ENCODE peak calls at places on chromosomes 3 and 15, in six cellular contexts. M is right lobe of liver, D is MM.1S, C is transverse colon, I is ovary, N is left ventricle myocardium inferior. B is an unnamed sample. For H3K4me1 and H3K9me3, the result is how much of the 10 kb centered on the place peaks cover.

GRCh38 chr15:41238100-41238499 is 7.0 kb downstream of the CHP1 start:
- DNase-seq in M (no peak), I (no peak), C (no peak), D (no peak), N (no peak), B (no peak)

GRCh38 chr3:108006901-108007331 is 83.9 kb downstream of the CD47 start:
- DNase-seq in I (no peak), M (no peak), D (no peak), C (no peak), N (no peak), B (no peak)

GRCh38 chr3:36124118-36124796 is 256.0 kb upstream of the STAC start:
- DNase-seq in C (no peak), I (no peak), M (peak), N (no peak), D (peak), B (no peak)

GRCh38 chr3:12891985-12892839 is 50.8 kb upstream of the RPL32 start:
- DNase-seq in C (peak), M (no peak), D (peak), I (peak), N (no peak), B (peak)

GRCh38 chr3:57949779-57950618 is 58.2 kb upstream of the FLNB start:
- DNase-seq in N (peak), D (no peak), I (no peak), C (no peak), M (no peak), B (no peak)

GRCh38 chr3:142577701-142578308 is 728 bp downstream of the ATR start:
- DNase-seq in M (no peak), N (no peak), C (no peak), D (no peak), I (no peak), B (no peak)

GRCh38 chr15:71136159-71137137 is 21.2 kb downstream of the THSD4 start:
- DNase-seq in C (no peak), I (no peak), D (no peak), N (no peak), M (no peak), B (no peak)

GRCh38 chr3:38916706-38917105 is 100.7 kb upstream of the SCN10A start:
- DNase-seq in I (no peak), M (no peak), N (no peak), C (no peak), D (no peak), B (no peak)

GRCh38 chr15:50123861-50124556 is 5.0 kb upstream of the ATP8B4 start:
- DNase-seq in N (no peak), I (no peak), C (no peak), M (no peak), D (no peak), B (no peak)

GRCh38 chr3:172061724-172062184 is 22.4 kb downstream of the FNDC3B start:
- DNase-seq in C (peak), M (no peak), N (no peak), D (peak), I (no peak), B (peak)

GRCh38 chr3:172065967-172066762 is 26.8 kb downstream of the FNDC3B start:
- DNase-seq in M (no peak), N (no peak), I (no peak), D (no peak), C (no peak), B (peak)

GRCh38 chr3:172065534-172065933 is 26.2 kb downstream of the FNDC3B start:
- DNase-seq in C (peak), I (no peak), D (no peak), N (no peak), M (no peak), B (no peak)

GRCh38 chr3:172066880-172067778 is 27.8 kb downstream of the FNDC3B start:
- DNase-seq in I (no peak), M (no peak), N (no peak), D (no peak), C (no peak), B (peak)

GRCh38 chr3:172063456-172064432 is 24.4 kb downstream of the FNDC3B start:
- DNase-seq in N (no peak), C (no peak), D (no peak), I (no peak), M (no peak), B (no peak)
- H3K4me1 ChIP-seq in N (half or more), C (half or more), D (half or more), I (under half), M (half or more), B (under half)

GRCh38 chr15:55221090-55222011 is 24.6 kb upstream of the RSL24D1 start:
- DNase-seq in M (no peak), C (no peak), D (peak), I (no peak), N (no peak), B (peak)

GRCh38 chr15:55218068-55218467 is 21.3 kb upstream of the RSL24D1 start:
- DNase-seq in C (no peak), D (no peak), N (no peak), M (no peak), I (no peak), B (no peak)

GRCh38 chr15:55224892-55225291 is 28.2 kb upstream of the RSL24D1 start:
- DNase-seq in D (no peak), I (no peak), N (no peak), C (no peak), M (peak), B (peak)

GRCh38 chr15:55226127-55226526 is 29.4 kb upstream of the RSL24D1 start:
- DNase-seq in M (no peak), I (no peak), D (no peak), N (no peak), C (no peak), B (no peak)

DNA sequence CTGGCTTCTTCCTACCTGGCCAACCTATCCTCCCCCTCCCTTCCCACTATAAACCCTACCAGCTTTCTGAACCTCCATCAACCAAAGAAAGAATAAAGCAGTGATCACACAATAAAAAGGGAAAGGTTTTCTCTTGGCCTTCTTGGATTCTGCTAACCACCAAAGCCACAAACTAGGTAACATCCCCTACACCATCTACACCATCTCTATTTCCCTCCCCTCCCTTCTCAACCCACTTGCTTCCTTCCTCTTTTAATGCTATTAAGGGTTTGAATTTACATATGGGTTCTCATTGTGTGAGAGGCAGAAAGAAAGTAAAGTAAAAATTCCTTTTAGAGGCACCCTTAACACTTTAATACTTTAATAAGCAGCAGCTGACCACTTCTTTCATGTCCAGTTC is 25.8 kb upstream of the RSL24D1 start:
- DNase-seq in D (peak), C (no peak), N (no peak), M (no peak), I (no peak), B (peak)
- H3K27ac ChIP-seq in D (peak), C (no peak), N (no peak), M (no peak), I (no peak), B (peak)

DNA sequence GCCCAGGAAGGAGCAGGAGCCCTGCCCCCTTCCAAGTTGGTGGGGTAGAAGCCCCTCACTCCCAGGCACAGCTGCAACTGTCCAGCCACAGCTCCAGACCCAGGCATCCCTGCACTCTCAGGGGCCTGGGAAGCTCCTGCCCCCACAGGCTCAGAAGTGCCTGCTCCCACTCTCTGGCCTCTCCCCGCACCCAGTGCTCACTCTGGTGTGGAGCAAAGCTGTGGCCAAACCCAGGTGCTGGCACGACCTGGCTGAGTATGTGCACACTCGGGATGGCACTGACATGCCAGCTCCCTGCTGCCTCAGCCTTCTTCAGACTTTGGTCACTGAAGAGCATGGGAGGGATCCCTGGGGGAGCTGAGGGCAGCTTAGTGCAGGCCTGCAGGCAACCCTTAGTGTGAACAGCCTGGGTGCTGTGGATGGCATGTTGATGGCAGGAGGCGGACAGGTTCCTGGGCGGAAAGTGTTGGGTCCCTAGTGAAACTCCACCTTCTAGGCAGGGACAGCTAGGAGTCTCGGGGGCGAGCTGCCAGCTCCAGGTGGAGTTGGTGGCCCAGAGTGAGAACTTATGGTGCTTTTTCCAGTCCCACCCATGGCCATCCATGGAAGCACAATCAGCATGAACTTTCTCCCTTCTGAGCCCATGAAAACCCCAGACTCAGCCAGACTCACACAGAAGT is 489.2 kb upstream of the ROBO2 start:
- DNase-seq in M (no peak), C (no peak), N (no peak), I (no peak), D (no peak), B (no peak)
- H3K9me3 ChIP-seq in M (under half), C (under half), N (under half), I (under half), D (under half), B (under half)

DNA sequence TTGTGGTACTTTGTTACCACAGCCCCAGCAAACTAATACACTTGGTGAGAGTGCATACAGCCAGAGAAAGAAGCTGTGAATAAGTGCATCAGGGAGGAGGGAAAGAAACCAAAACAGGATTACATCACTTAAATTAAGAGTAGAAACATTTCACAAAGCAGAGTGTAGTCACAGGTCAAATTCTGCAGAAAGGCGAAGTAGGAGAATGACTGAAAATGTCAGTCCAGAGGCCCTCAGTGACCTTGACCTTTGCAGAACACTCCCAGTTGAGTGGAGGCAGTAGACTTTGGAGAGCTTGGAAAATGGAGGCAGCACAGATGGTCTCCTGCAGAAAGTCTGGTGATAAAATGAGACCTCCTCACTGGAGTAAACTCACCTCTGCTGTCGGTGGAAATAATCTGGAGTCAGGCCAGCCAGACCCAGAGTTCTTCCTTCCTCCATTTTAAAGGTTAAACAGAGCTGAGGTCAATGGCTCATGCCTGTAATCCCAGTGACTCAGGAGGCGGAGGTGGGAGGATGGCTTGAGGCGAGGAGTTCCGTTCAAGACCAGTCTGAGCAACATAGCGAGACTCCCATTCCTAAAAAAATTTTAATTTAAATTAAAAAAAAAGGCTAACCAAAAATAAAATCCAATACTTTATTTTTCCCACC is 5.0 kb downstream of the CD86 start:
- DNase-seq in D (no peak), C (no peak), M (no peak), I (no peak), N (no peak), B (no peak)
- H3K4me1 ChIP-seq in D (under half), C (under half), M (under half), I (under half), N (under half), B (under half)

GRCh38 chr3:186342197-186342596 is 19.8 kb downstream of the DGKG start:
- DNase-seq in I (no peak), C (no peak), N (no peak), M (no peak), D (no peak), B (no peak)
- H3K27ac ChIP-seq in I (no peak), C (no peak), N (no peak), M (no peak), D (no peak), B (no peak)

DNA sequence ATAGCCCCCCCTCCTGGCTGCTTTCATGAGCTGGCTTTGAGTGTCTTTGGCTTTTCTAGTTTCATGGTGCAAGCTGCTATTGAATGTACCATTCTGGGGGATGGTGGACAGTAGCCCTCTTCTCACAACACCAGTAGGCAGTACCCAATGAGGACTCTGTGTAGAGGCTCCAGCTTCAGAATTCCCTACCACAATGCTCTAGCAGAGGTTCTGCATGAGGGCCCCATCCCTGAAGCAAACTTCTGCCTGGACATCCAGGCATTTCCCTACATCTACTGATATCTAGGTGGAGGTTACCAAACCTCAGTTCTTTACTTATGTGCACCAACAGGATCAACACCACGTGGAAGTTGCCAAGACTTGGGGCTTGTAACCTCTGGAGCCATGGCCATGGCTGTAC is 1742.9 kb downstream of the SI start:
- DNase-seq in M (no peak), C (no peak), I (no peak), N (no peak), D (no peak), B (no peak)
- H3K9me3 ChIP-seq in M (under half), C (under half), I (under half), N (under half), D (under half), B (under half)

GRCh38 chr15:34855893-34856292 is 60.5 kb upstream of the ACTC1 start:
- DNase-seq in C (no peak), I (no peak), M (peak), N (no peak), D (no peak), B (no peak)
- H3K4me1 ChIP-seq in C (under half), I (under half), M (under half), N (under half), D (under half), B (under half)

GRCh38 chr15:67943961-67944674 is 104.3 kb upstream of the RNU6-1 start:
- DNase-seq in D (no peak), I (peak), M (peak), C (no peak), N (peak), B (no peak)
- H3K27ac ChIP-seq in D (no peak), I (no peak), M (no peak), C (peak), N (peak), B (no peak)

GRCh38 chr3:1734494-1735122 is 364.1 kb upstream of the CNTN4 start:
- DNase-seq in I (no peak), M (no peak), C (no peak), N (no peak), D (no peak), B (no peak)
- H3K9me3 ChIP-seq in I (under half), M (under half), C (under half), N (under half), D (under half), B (under half)

GRCh38 chr3:49346797-49347251 is 7.0 kb upstream of the USP4 start:
- DNase-seq in I (no peak), M (no peak), N (no peak), C (no peak), D (no peak), B (no peak)
- H3K4me1 ChIP-seq in I (under half), M (under half), N (under half), C (under half), D (under half), B (under half)

B was measured in small intestine.